ENCODE peak calls at places on chromosomes 3 and 15, in four cellular contexts. U is HepG2, H is K562, L is GM12878. C is an unnamed sample.

GRCh38 chr15:29348308-29348914 is 78.8 kb upstream of the NSMCE3 start:
- DNase-seq in U (no peak), H (no peak), L (no peak), C (no peak)

GRCh38 chr15:71151061-71151460 is 35.8 kb downstream of the THSD4 start:
- DNase-seq in U (no peak), H (no peak), L (no peak), C (no peak)

GRCh38 chr15:100008258-100008657 is 275.0 kb upstream of the LYSMD4 start:
- DNase-seq in U (no peak), H (no peak), L (no peak), C (no peak)

GRCh38 chr3:173887888-173888287 is 490.3 kb downstream of the NLGN1 start:
- DNase-seq in U (no peak), H (no peak), L (no peak), C (no peak)

GRCh38 chr15:99343836-99344551 is 92.7 kb downstream of the LRRC28 start:
- DNase-seq in U (no peak), H (no peak), L (no peak), C (peak; percentile 26)

GRCh38 chr3:79846148-79846933 is 78.5 kb upstream of the ROBO1 start:
- DNase-seq in U (peak; percentile 34), H (peak; percentile 20), L (no peak), C (peak; percentile 17)

GRCh38 chr3:17810759-17811158 is 68.3 kb upstream of the TBC1D5 start:
- DNase-seq in U (peak; percentile 15), H (no peak), L (no peak), C (no peak)

GRCh38 chr15:82044373-82045178 is 1.2 kb downstream of the MEX3B start:
- DNase-seq in U (no peak), H (peak; percentile 48), L (no peak), C (peak; percentile 28)

GRCh38 chr3:52533623-52534280 is at the start of gene NT5DC2:
- DNase-seq in U (peak; percentile 46), H (peak; percentile 90), L (no peak), C (peak; percentile 87)

DNA sequence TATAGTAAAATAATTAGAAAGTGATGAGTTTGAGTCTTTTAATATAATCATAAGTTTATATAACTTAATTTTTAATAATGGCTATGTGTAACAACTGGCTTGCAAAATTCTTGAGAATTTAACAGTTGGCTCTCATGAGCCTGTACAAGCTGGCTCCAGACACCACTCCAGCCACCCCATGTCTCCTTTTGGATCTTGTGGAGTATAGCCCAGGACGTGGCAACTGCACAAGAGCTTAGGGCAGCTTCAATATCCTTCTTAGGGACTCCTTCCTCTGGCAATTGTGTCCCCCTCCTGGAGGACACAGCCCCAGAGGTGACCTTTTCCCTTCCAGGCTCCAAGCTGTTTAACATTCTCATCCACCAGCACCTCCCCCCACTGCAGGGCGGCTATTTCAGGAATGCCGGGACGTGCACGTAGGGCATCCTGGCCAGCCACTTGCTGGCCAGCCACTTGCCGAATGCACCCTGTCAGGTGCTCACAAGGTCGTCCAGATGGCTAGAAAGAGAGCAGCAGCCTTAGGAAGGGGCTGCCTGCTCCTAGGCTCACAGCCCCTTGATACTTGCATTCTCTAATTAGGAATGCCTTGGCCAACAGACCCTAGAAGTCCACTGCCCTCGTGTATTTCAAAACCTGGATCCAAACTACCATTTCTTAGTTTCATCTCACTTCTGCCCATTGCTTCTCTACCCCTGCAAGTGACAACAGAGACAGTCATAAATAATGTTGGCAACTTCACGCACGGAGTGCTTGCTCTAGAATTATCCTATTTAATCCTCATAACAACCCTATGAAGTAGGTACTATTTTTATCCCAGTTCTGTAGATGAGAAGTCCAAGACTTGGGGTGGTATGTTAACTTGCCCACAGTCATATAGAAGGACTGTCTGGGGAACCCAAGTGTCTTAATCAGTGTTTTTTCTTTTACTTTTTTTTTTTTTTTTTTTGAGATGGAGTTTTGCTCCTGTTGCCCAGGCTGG is 24.5 kb upstream of the IDH2 start:
- DNase-seq in U (peak; percentile 64), H (no peak), L (no peak), C (no peak)
- TF ChIP-seq FOXM1 in U (no peak), H (no peak), L (no peak), C (no peak)

GRCh38 chr3:157113832-157114505 is 46.0 kb downstream of the CCNL1 start:
- DNase-seq in U (no peak), H (no peak), L (no peak), C (peak; percentile 27)

GRCh38 chr3:157112536-157112935 is 47.4 kb downstream of the CCNL1 start:
- DNase-seq in U (no peak), H (no peak), L (no peak), C (no peak)

GRCh38 chr3:157117875-157118654 is 41.9 kb downstream of the CCNL1 start:
- DNase-seq in U (no peak), H (no peak), L (no peak), C (no peak)

GRCh38 chr3:157116017-157116416 is 43.9 kb downstream of the CCNL1 start:
- DNase-seq in U (no peak), H (no peak), L (no peak), C (no peak)

GRCh38 chr3:157115069-157116006 is 44.6 kb downstream of the CCNL1 start:
- DNase-seq in U (no peak), H (peak; percentile 29), L (no peak), C (no peak)
- TF ChIP-seq SP1 in U (no peak), H (no peak), L (no peak), C (no peak)

GRCh38 chr3:72307438-72308105 is 522.6 kb upstream of the PROK2 start:
- DNase-seq in U (no peak), H (no peak), L (no peak), C (no peak)

GRCh38 chr3:72309626-72310025 is 524.7 kb upstream of the PROK2 start:
- DNase-seq in U (no peak), H (no peak), L (no peak), C (no peak)

GRCh38 chr3:72312339-72312738 is 527.4 kb upstream of the PROK2 start:
- DNase-seq in U (no peak), H (no peak), L (peak; percentile 26), C (no peak)

GRCh38 chr3:72311425-72311824 is 526.5 kb upstream of the PROK2 start:
- DNase-seq in U (no peak), H (no peak), L (no peak), C (no peak)

GRCh38 chr3:72310028-72310987 is 525.4 kb upstream of the PROK2 start:
- DNase-seq in U (peak; percentile 16), H (no peak), L (peak; percentile 84), C (peak; percentile 32)
- TF ChIP-seq FOXM1 in U (no peak), H (no peak), L (no peak), C (no peak)

GRCh38 chr3:65245133-65246076 is 557.6 kb upstream of the ADAMTS9 start:
- DNase-seq in U (no peak), H (no peak), L (no peak), C (no peak)
- TF ChIP-seq SP1 in U (no peak), H (no peak), L (no peak), C (no peak)

GRCh38 chr3:35120026-35120425 is 519.3 kb upstream of the ARPP21 start:
- DNase-seq in U (no peak), H (no peak), L (no peak), C (no peak)
- TF ChIP-seq FOXM1 in U (no peak), H (no peak), L (no peak), C (no peak)

GRCh38 chr3:44321335-44321734 is 17.2 kb upstream of the TCAIM start:
- DNase-seq in U (peak; percentile 80), H (no peak), L (no peak), C (no peak)
- TF ChIP-seq SP1 in U (no peak), H (no peak), L (no peak), C (no peak)

GRCh38 chr3:194139085-194139976 is 3.4 kb downstream of the HES1 start:
- DNase-seq in U (peak; percentile 52), H (peak; percentile 50), L (no peak), C (no peak)
- TF ChIP-seq FOXM1 in U (no peak), H (no peak), L (no peak), C (no peak)

DNA sequence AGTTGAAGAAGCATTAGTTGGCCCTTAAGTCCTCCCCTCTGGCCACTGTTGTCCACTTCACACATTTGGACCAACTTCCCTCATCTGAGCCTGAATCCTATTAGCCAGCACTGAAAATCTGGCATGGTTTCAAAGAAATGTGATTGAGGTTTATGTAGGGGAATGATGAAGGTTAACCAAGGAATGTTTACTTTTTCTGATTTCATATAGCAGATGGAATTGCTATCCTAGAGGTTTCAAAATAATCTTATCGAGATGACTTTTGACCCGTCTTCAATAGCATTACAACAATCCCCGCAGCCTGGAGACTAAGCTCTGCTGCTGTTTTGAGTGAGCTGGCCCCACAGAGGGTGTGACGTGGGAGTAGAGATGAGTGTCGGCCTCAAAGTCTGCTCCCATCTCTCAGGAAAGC is 200.8 kb upstream of the IL12A start:
- DNase-seq in U (peak; percentile 64), H (no peak), L (no peak), C (no peak)
- TF ChIP-seq SP1 in U (no peak), H (no peak), L (no peak), C (no peak)

DNA sequence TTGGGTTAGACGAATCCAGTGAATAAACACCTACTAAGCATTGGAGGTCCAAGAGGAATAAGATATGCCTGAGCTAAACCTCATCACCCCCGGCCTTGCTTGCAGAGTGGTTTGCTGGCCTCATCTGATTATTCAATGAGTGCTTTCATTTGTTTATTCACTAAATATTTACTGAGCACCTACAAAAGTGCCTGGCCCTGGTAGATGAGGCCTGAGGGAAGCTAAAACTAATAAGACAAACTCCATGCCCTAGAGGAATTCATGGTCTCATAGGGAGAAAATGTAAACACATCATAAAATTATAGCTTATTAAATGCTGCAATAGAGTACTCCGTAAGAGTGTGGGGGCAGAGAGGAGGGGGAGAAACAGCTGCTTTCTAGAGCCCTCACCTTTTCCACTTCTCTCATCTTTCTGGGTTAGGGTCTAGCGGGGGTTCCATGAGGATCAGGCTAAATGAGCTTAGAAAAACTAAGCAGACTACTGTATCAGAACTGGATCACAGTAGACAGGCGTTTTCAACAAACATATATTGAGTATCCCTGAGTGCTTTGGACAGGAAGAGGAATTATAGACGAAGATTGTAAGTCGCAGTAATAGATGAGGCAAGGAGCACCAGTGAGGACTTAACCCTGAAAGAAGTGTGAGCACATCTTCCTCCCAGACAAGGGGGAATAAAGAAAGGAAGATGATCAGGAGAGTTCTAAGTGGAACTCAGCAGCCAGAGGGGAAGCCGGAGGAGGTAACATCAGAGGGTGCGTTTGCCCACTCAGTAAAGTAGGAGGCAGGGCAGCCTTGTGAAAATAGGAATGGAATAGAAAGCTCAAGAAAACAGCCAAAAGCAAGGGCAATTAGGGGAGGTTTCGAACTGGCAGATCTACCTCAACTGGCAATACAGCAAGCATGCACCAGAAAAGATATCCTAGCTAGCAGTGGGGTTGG is 31.5 kb upstream of the LAMP3 start:
- DNase-seq in U (no peak), H (no peak), L (no peak), C (no peak)
- TF ChIP-seq FOXM1 in U (no peak), H (no peak), L (no peak), C (no peak)

C was measured in HEK293T.